ENCODE peak calls at places on chromosomes 11 and 22, in six cellular contexts. Z is cardiac muscle cell, G is fibroblast of lung, W is left ventricle myocardium inferior, I is IMR-90, Q is MM.1S. U is an unnamed sample. For H3K9me3, the result is how much of the 10 kb centered on the place peaks cover.

GRCh38 chr11:69775163-69775755 is at the start of gene FGF4:
- DNase-seq in W (no peak), G (no peak), Z (no peak), Q (no peak), I (no peak), U (no peak)

GRCh38 chr11:119445850-119446249 is 22.9 kb upstream of the THY1 start:
- DNase-seq in Z (no peak), Q (no peak), W (no peak), I (peak), G (no peak), U (peak)

GRCh38 chr11:106727261-106727660 is 291.0 kb downstream of the GUCY1A2 start:
- DNase-seq in G (no peak), Q (no peak), W (no peak), I (no peak), Z (no peak), U (no peak)

GRCh38 chr11:131206671-131207070 is 163.7 kb upstream of the NTM start:
- DNase-seq in Z (peak), G (no peak), I (no peak), Q (no peak), W (no peak), U (no peak)

GRCh38 chr11:125941606-125942275 is 4.1 kb upstream of the VSIG10L2 start:
- DNase-seq in W (peak), Z (peak), I (peak), G (peak), Q (peak), U (peak)

GRCh38 chr11:114134870-114135269 is 75.4 kb downstream of the ZBTB16 start:
- DNase-seq in Q (no peak), W (no peak), I (peak), G (peak), Z (peak), U (no peak)

GRCh38 chr11:46422588-46422987 is 31.0 kb upstream of the CHRM4 start:
- DNase-seq in G (peak), I (peak), W (no peak), Z (no peak), Q (no peak), U (no peak)

GRCh38 chr11:73889019-73889418 is 12.2 kb downstream of the PAAF1 start:
- DNase-seq in I (peak), Z (peak), W (no peak), Q (no peak), G (peak), U (no peak)

GRCh38 chr11:117749541-117749910 is 47.5 kb downstream of the DSCAML1 start:
- DNase-seq in Z (no peak), I (no peak), G (no peak), W (no peak), Q (no peak), U (no peak)

GRCh38 chr11:117842131-117842941 is 17.8 kb upstream of the FXYD2 start:
- DNase-seq in W (no peak), G (no peak), Z (no peak), Q (no peak), I (no peak), U (peak)

GRCh38 chr11:95776859-95777258 is 12.7 kb downstream of the FAM76B start:
- DNase-seq in Z (no peak), I (no peak), W (no peak), Q (no peak), G (no peak), U (no peak)

GRCh38 chr11:131823772-131824171 is 453.4 kb downstream of the NTM start:
- DNase-seq in Q (no peak), I (no peak), Z (peak), G (no peak), W (no peak), U (no peak)

GRCh38 chr22:37161442-37161841 is 11.7 kb upstream of the IL2RB start:
- DNase-seq in Q (peak), G (no peak), W (no peak), Z (no peak), I (no peak), U (peak)

GRCh38 chr22:19526076-19526701 is 2.0 kb upstream of the CLDN5 start:
- DNase-seq in G (no peak), Q (no peak), W (no peak), I (no peak), Z (no peak), U (no peak)

GRCh38 chr22:20111045-20111688 is 4.7 kb upstream of the RANBP1 start:
- DNase-seq in I (peak), Q (no peak), Z (peak), W (peak), G (peak), U (no peak)

GRCh38 chr22:42933783-42934144 is 76.7 kb upstream of the ARFGAP3 start:
- DNase-seq in I (peak), Q (no peak), W (no peak), Z (peak), G (peak), U (no peak)

GRCh38 chr11:134041349-134041748 is 27.5 kb upstream of the JAM3 start:
- DNase-seq in I (no peak), Q (no peak), Z (no peak), W (no peak), G (no peak), U (no peak)

GRCh38 chr11:27910186-27910941 is 197.6 kb downstream of the KIF18A start:
- DNase-seq in G (peak), Q (no peak), W (no peak), Z (peak), I (peak), U (no peak)

GRCh38 chr11:85874265-85874664 is 19.1 kb downstream of the CCDC83 start:
- DNase-seq in G (no peak), Z (peak), W (no peak), Q (no peak), I (peak), U (no peak)

GRCh38 chr11:2860636-2861035 is 24.9 kb downstream of the CDKN1C start:
- DNase-seq in Q (no peak), G (peak), I (peak), W (no peak), Z (peak), U (no peak)

GRCh38 chr11:43021466-43021865 is 290.3 kb upstream of the API5 start:
- DNase-seq in W (no peak), Q (peak), Z (no peak), I (no peak), G (no peak), U (peak)

GRCh38 chr22:18022851-18023250 is 1.5 kb downstream of the MICAL3 start:
- DNase-seq in Z (no peak), W (no peak), I (no peak), G (no peak), Q (no peak), U (no peak)

GRCh38 chr11:31834237-31834636 is 23.1 kb upstream of the PAX6 start:
- DNase-seq in Q (no peak), I (no peak), Z (no peak), W (no peak), G (no peak), U (no peak)

GRCh38 chr11:82047200-82047599 is 686.5 kb downstream of the FAM181B start:
- DNase-seq in I (no peak), G (no peak), W (no peak), Q (no peak), Z (no peak), U (no peak)

GRCh38 chr22:45261407-45262088 is 20.9 kb upstream of the KIAA0930 start:
- DNase-seq in Z (no peak), I (no peak), Q (peak), W (no peak), G (no peak), U (no peak)

GRCh38 chr11:92070026-92070889 is 154.4 kb upstream of the FAT3 start:
- DNase-seq in W (no peak), I (no peak), Q (no peak), Z (peak), G (peak), U (no peak)

GRCh38 chr22:30192427-30192826 is 54.1 kb downstream of the LIF start:
- DNase-seq in W (no peak), Q (no peak), I (no peak), G (no peak), Z (no peak), U (no peak)

GRCh38 chr11:111269146-111269868 is 23.8 kb downstream of the POU2AF2 start:
- DNase-seq in Z (peak), Q (no peak), W (no peak), I (no peak), G (no peak), U (peak)

GRCh38 chr11:128905345-128906184 is 14.4 kb downstream of the KCNJ5 start:
- DNase-seq in G (peak), W (no peak), I (peak), Z (peak), Q (peak), U (no peak)

GRCh38 chr11:123261345-123262106 is 66.5 kb upstream of the CLMP start:
- DNase-seq in I (peak), G (peak), W (peak), Q (peak), Z (peak), U (peak)

GRCh38 chr22:50445071-50445879 is 29.6 kb downstream of the SBF1 start:
- DNase-seq in Q (no peak), G (no peak), I (no peak), Z (no peak), W (no peak), U (no peak)

GRCh38 chr11:64858467-64859401 is 14.3 kb upstream of the CDC42BPG start:
- DNase-seq in W (peak), I (no peak), Z (no peak), G (no peak), Q (no peak), U (peak)

GRCh38 chr11:126328444-126328843 is 24.6 kb downstream of the DCPS start:
- DNase-seq in G (no peak), I (no peak), Z (no peak), Q (no peak), W (no peak), U (no peak)

GRCh38 chr11:19951558-19952083 is 208.7 kb downstream of the DBX1 start:
- DNase-seq in I (peak), G (peak), W (no peak), Z (peak), Q (peak), U (no peak)

GRCh38 chr22:41352058-41352457 is 29.7 kb upstream of the TEF start:
- DNase-seq in I (peak), Z (peak), Q (no peak), G (peak), W (no peak), U (no peak)

GRCh38 chr22:32336185-32336603 is 21.5 kb upstream of the RFPL3 start:
- DNase-seq in I (no peak), G (no peak), W (no peak), Z (no peak), Q (no peak), U (peak)

DNA sequence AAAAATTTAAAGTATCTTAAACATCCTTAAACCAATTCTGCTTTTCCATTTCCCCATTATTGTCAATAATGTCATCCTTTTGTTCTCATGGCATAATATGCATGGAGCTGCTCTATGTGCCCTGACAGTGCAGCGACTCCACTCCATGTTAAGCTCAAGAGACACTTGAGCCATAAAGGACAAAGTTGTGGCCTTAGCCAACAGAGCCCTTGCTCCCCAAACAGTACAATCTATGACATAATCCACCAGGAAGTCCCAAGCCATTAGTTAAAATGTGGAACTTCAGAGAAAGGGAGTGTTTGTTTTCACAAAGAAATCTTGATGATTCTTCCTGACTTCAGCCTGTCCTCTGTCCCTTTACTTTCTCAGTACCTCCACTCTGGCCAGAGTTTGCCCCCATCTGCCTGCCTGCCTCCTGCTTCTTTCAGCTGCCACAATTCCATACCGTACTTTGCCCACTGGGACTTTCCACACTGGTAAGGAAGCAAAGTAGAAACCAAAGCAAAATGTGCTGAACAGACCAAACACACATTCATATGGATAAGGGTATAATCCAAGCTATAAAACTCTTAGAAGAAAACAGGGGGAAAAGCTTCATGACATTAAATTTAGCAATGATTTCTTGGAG is 46.3 kb upstream of the ZC3H12C start:
- DNase-seq in Z (no peak), W (no peak), Q (no peak), G (no peak), I (no peak), U (no peak)
- H3K4me3 ChIP-seq in Z (no peak), W (no peak), Q (no peak), G (no peak), I (no peak), U (no peak)

DNA sequence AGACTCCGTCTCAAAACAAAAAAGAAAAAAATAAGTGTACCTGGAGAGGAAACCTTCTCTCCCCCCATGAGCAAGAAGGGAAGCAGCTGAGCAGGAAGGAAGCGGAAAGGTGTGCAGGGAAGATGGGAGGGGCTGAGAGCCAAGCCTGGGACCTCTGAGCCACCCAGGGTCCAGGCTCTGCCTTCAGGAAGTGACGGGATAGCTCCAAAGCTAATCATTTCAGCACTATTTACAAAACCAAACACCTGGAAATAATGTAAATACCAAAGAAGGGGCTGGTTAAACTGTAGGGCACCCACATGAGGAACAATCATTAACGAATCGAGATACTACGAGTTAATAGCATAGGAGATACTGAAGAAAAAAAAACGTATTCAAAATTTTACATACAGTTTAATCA is 27.9 kb downstream of the ARRB1 start:
- DNase-seq in W (no peak), I (no peak), G (no peak), Z (no peak), Q (no peak), U (no peak)
- H3K27ac ChIP-seq in W (no peak), I (no peak), G (no peak), Z (no peak), Q (no peak), U (no peak)

GRCh38 chr11:13223112-13223511 is 54.5 kb upstream of the BMAL1 start:
- DNase-seq in G (no peak), Q (no peak), Z (no peak), W (no peak), I (no peak), U (no peak)

GRCh38 chr11:13221722-13222121 is 55.9 kb upstream of the BMAL1 start:
- DNase-seq in W (no peak), Z (no peak), Q (no peak), I (no peak), G (no peak), U (no peak)

GRCh38 chr11:13225058-13226001 is 52.3 kb upstream of the BMAL1 start:
- DNase-seq in Q (no peak), Z (no peak), W (no peak), G (no peak), I (no peak), U (no peak)

GRCh38 chr11:13222285-13222684 is 55.3 kb upstream of the BMAL1 start:
- DNase-seq in Q (no peak), W (no peak), Z (no peak), G (no peak), I (peak), U (no peak)

DNA sequence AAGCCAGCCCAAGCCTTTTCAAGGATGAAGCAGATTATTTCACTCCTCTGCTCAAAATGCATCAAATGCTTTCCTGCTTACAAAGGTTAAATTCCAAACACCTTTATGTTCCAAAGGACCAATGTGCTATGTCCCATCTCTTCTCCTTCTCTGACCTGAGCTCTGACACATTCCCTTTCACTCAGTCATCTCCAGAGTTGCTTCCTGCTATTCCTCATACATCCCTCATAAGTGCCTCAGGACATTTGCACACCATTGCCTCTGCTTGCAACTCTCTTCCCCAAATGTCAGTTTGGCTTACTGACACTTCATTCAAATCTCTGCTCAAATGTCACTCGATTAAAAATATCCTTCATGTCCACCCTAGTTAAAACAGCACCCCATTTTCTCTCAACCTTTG is 53.3 kb upstream of the BMAL1 start:
- DNase-seq in W (no peak), G (no peak), I (no peak), Q (no peak), Z (no peak), U (no peak)
- H3K9me3 ChIP-seq in W (under half), G (under half), I (under half), Q (under half), Z (under half), U (under half)

DNA sequence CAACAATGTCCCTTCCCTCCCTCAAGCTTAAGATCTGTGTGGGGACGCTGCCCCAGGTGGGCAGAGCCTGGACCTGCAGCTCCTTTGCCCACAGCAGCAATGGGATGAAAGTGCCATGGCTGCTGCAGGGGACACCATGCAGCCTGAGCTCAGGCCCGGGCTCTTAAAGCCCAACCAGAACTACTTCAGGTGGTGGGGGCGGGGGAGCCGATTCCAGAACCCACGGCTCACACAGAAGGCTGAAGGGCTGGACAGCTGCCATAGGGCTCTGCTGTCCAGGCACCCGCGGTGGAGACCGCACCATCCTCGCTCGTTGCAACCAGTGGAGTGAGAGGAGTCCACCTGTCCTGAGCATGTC is 12.5 kb downstream of the CHID1 start:
- DNase-seq in I (peak), W (no peak), G (peak), Z (peak), Q (no peak), U (peak)
- H3K4me3 ChIP-seq in I (no peak), W (no peak), G (no peak), Z (no peak), Q (no peak), U (no peak)

GRCh38 chr22:44188986-44189630 is 8.4 kb downstream of the PARVG start:
- DNase-seq in I (no peak), W (no peak), G (no peak), Z (no peak), Q (no peak), U (no peak)
- H3K27ac ChIP-seq in I (no peak), W (no peak), G (no peak), Z (no peak), Q (no peak), U (no peak)

GRCh38 chr22:48459259-48459658 is 1368.4 kb downstream of the BRD1 start:
- DNase-seq in G (no peak), Z (no peak), W (no peak), I (no peak), Q (no peak), U (no peak)

GRCh38 chr22:48464246-48464645 is 1363.4 kb downstream of the BRD1 start:
- DNase-seq in Z (no peak), I (no peak), G (no peak), W (no peak), Q (no peak), U (no peak)

GRCh38 chr22:48456449-48456848 is 1371.2 kb downstream of the BRD1 start:
- DNase-seq in Q (no peak), Z (no peak), W (no peak), G (no peak), I (no peak), U (no peak)

DNA sequence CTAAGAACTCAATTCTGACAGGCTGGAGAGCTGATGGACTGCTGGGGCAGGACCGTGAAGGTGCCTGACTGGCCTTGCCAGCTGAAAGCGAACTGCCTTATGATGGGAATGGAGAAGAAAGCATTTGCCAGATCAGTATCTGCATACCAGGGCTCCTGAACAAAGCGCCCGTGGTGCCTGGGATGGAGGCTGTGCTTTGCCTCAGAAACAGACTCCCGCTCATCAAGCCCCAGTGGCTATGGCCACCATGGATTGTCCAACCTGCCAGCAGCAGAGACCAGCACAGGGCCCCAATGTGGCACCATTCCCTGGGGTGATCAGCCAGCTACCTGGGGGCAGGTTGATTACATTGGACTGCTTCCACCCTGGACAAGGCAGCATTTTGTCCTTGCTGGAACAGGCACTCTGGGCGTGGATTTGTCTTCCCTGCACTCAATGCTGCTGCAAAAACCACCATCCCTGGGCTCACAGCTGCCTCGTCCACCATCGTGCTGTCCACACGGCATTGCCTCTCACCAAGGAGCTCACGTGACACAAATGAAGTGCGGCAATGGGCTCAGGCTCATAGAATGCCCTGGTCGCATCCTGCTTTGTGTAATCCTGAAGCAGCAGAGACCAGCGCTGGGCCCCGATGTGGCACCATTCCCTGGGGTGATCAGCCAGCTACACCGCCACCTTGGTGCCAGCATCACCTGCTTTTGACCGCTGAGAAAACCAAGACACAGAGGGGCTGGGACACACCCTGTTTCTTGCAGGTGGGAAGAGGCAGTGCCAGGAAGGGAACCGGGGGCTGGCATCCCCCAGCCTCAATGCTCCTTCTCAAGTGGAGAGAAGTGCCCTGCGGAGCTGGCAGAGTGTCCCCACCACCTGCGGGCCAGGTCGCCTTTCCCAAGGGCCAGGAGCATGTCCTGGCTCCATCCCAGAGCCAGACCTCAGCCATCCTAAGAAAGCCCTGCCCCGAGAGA is 1367.5 kb downstream of the BRD1 start:
- DNase-seq in W (no peak), Q (no peak), Z (no peak), G (no peak), I (no peak), U (no peak)
- H3K9me3 ChIP-seq in W (under half), Q (under half), Z (under half), G (under half), I (under half), U (under half)